ENCODE peak calls at places on chromosomes 1 and 21, in ten cellular contexts. R, D, W, I, S, X, J, P, E and H are unnamed samples.

GRCh38 chr1:63929106-63929478 is 155.3 kb downstream of the ROR1 start:
- DNase-seq in R (no peak), D (no peak), W (no peak), I (no peak), S (no peak), X (no peak), J (no peak), P (no peak), E (no peak), H (no peak)

GRCh38 chr1:233993651-233994050 is 89.2 kb downstream of the SLC35F3 start:
- DNase-seq in R (no peak), D (no peak), W (no peak), I (peak), S (no peak), X (no peak), J (no peak), P (peak), E (no peak), H (no peak)

GRCh38 chr1:115065021-115065420 is 24.3 kb downstream of the TSPAN2 start:
- DNase-seq in R (no peak), D (no peak), W (no peak), I (no peak), S (no peak), X (no peak), J (no peak), P (no peak), E (no peak), H (no peak)

GRCh38 chr1:43935711-43936427 is 2.3 kb downstream of the ARTN start:
- DNase-seq in R (no peak), D (peak), W (no peak), I (peak), S (no peak), X (no peak), J (no peak), P (no peak), E (no peak), H (no peak)

GRCh38 chr1:1374068-1374860 is 743 bp downstream of the AURKAIP1 start:
- DNase-seq in R (no peak), D (no peak), W (peak), I (no peak), S (no peak), X (no peak), J (no peak), P (no peak), E (no peak), H (no peak)

GRCh38 chr1:152501704-152502103 is 8.9 kb upstream of the LCE5A start:
- DNase-seq in R (no peak), D (no peak), W (no peak), I (no peak), S (no peak), X (no peak), J (no peak), P (no peak), E (no peak), H (no peak)

GRCh38 chr1:150234309-150234646 is 1.6 kb downstream of the ANP32E start:
- DNase-seq in R (no peak), D (no peak), W (no peak), I (peak), S (no peak), X (no peak), J (no peak), P (no peak), E (no peak), H (no peak)

GRCh38 chr1:36157973-36158826 is 2.2 kb downstream of the MAP7D1 start:
- DNase-seq in R (no peak), D (no peak), W (no peak), I (no peak), S (no peak), X (no peak), J (no peak), P (no peak), E (no peak), H (no peak)

GRCh38 chr1:204340137-204340536 is 19.6 kb downstream of the PLEKHA6 start:
- DNase-seq in R (no peak), D (no peak), W (no peak), I (peak), S (no peak), X (no peak), J (no peak), P (peak), E (no peak), H (no peak)

GRCh38 chr21:42330380-42331336 is 15.4 kb upstream of the TFF3 start:
- DNase-seq in R (no peak), D (no peak), W (no peak), I (no peak), S (no peak), X (no peak), J (no peak), P (no peak), E (no peak), H (no peak)